ENCODE peak calls at places on chromosomes 3 and 15, in ten cellular contexts. One of them, this sample, is unnamed. For H3K36me3, the result is how much of the 10 kb centered on the place peaks cover.

GRCh38 chr15:39851505-39852082 is 68.5 kb downstream of the GPR176 start:
- DNase-seq in body of pancreas: no peak
- DNase-seq in tibial artery: no peak
- DNase-seq in DND-41: no peak
- DNase-seq in brain microvascular endothelial cell: no peak
- DNase-seq in H7: no peak
- DNase-seq in MM.1S: no peak
- DNase-seq in K562: no peak
- DNase-seq in NT2/D1: no peak
- DNase-seq in CD8-positive, alpha-beta memory T cell: no peak
- DNase-seq in this sample: no peak

GRCh38 chr3:54853573-54854404 is 74.1 kb downstream of the LRTM1 start:
- DNase-seq in body of pancreas: peak
- DNase-seq in tibial artery: peak
- DNase-seq in DND-41: peak
- DNase-seq in brain microvascular endothelial cell: peak
- DNase-seq in H7: peak
- DNase-seq in MM.1S: peak
- DNase-seq in K562: peak
- DNase-seq in NT2/D1: peak
- DNase-seq in CD8-positive, alpha-beta memory T cell: no peak
- DNase-seq in this sample: no peak

GRCh38 chr15:63597033-63597790 is at the start of gene FBXL22:
- DNase-seq in body of pancreas: no peak
- DNase-seq in tibial artery: peak
- DNase-seq in DND-41: no peak
- DNase-seq in brain microvascular endothelial cell: no peak
- DNase-seq in H7: no peak
- DNase-seq in MM.1S: no peak
- DNase-seq in K562: no peak
- DNase-seq in NT2/D1: no peak
- DNase-seq in CD8-positive, alpha-beta memory T cell: no peak
- DNase-seq in this sample: no peak

GRCh38 chr15:68235022-68235421 is 5.5 kb upstream of the CLN6 start:
- DNase-seq in body of pancreas: no peak
- DNase-seq in tibial artery: peak
- DNase-seq in DND-41: no peak
- DNase-seq in brain microvascular endothelial cell: no peak
- DNase-seq in H7: no peak
- DNase-seq in MM.1S: no peak
- DNase-seq in K562: no peak
- DNase-seq in NT2/D1: no peak
- DNase-seq in CD8-positive, alpha-beta memory T cell: no peak
- DNase-seq in this sample: no peak

GRCh38 chr3:156606729-156607128 is 51.8 kb upstream of the SSR3 start:
- DNase-seq in body of pancreas: no peak
- DNase-seq in tibial artery: no peak
- DNase-seq in DND-41: no peak
- DNase-seq in brain microvascular endothelial cell: no peak
- DNase-seq in H7: no peak
- DNase-seq in MM.1S: no peak
- DNase-seq in K562: no peak
- DNase-seq in NT2/D1: no peak
- DNase-seq in CD8-positive, alpha-beta memory T cell: no peak
- DNase-seq in this sample: no peak

GRCh38 chr15:27254016-27254415 is 283.0 kb downstream of the GABRG3 start:
- DNase-seq in body of pancreas: no peak
- DNase-seq in tibial artery: no peak
- DNase-seq in DND-41: no peak
- DNase-seq in brain microvascular endothelial cell: no peak
- DNase-seq in H7: no peak
- DNase-seq in MM.1S: no peak
- DNase-seq in K562: no peak
- DNase-seq in NT2/D1: no peak
- DNase-seq in CD8-positive, alpha-beta memory T cell: no peak
- DNase-seq in this sample: no peak

GRCh38 chr15:52208306-52208946 is 17.2 kb upstream of the GNB5 start:
- DNase-seq in body of pancreas: peak
- DNase-seq in tibial artery: no peak
- DNase-seq in DND-41: peak
- DNase-seq in brain microvascular endothelial cell: peak
- DNase-seq in H7: peak
- DNase-seq in MM.1S: peak
- DNase-seq in K562: peak
- DNase-seq in NT2/D1: peak
- DNase-seq in CD8-positive, alpha-beta memory T cell: peak
- DNase-seq in this sample: peak

GRCh38 chr15:26066896-26067295 is 203.8 kb upstream of the ATP10A start:
- DNase-seq in body of pancreas: no peak
- DNase-seq in tibial artery: no peak
- DNase-seq in DND-41: no peak
- DNase-seq in brain microvascular endothelial cell: no peak
- DNase-seq in H7: no peak
- DNase-seq in MM.1S: no peak
- DNase-seq in K562: no peak
- DNase-seq in NT2/D1: no peak
- DNase-seq in CD8-positive, alpha-beta memory T cell: no peak
- DNase-seq in this sample: no peak

GRCh38 chr3:51876186-51876585 is 785 bp upstream of the IQCF5 start:
- DNase-seq in body of pancreas: no peak
- DNase-seq in tibial artery: no peak
- DNase-seq in DND-41: no peak
- DNase-seq in brain microvascular endothelial cell: no peak
- DNase-seq in H7: no peak
- DNase-seq in MM.1S: no peak
- DNase-seq in K562: no peak
- DNase-seq in NT2/D1: peak
- DNase-seq in CD8-positive, alpha-beta memory T cell: no peak
- DNase-seq in this sample: no peak

GRCh38 chr3:12508316-12508715 is 24.0 kb downstream of the TSEN2 start:
- DNase-seq in body of pancreas: no peak
- DNase-seq in tibial artery: peak
- DNase-seq in DND-41: no peak
- DNase-seq in brain microvascular endothelial cell: peak
- DNase-seq in H7: no peak
- DNase-seq in MM.1S: no peak
- DNase-seq in K562: no peak
- DNase-seq in NT2/D1: no peak
- DNase-seq in CD8-positive, alpha-beta memory T cell: no peak
- DNase-seq in this sample: no peak

GRCh38 chr15:58530056-58530590 is 98.3 kb downstream of the LIPC start:
- DNase-seq in body of pancreas: no peak
- DNase-seq in tibial artery: peak
- DNase-seq in DND-41: no peak
- DNase-seq in brain microvascular endothelial cell: no peak
- DNase-seq in H7: no peak
- DNase-seq in MM.1S: no peak
- DNase-seq in K562: no peak
- DNase-seq in NT2/D1: no peak
- DNase-seq in CD8-positive, alpha-beta memory T cell: no peak
- DNase-seq in this sample: no peak

GRCh38 chr3:69115731-69116130 is 6.7 kb downstream of the LMOD3 start:
- DNase-seq in body of pancreas: no peak
- DNase-seq in tibial artery: no peak
- DNase-seq in DND-41: no peak
- DNase-seq in brain microvascular endothelial cell: no peak
- DNase-seq in H7: no peak
- DNase-seq in MM.1S: peak
- DNase-seq in K562: no peak
- DNase-seq in NT2/D1: no peak
- DNase-seq in CD8-positive, alpha-beta memory T cell: no peak
- DNase-seq in this sample: no peak

GRCh38 chr15:92832992-92833438 is 67.1 kb upstream of the CHD2 start:
- DNase-seq in body of pancreas: no peak
- DNase-seq in tibial artery: no peak
- DNase-seq in DND-41: no peak
- DNase-seq in brain microvascular endothelial cell: no peak
- DNase-seq in H7: no peak
- DNase-seq in MM.1S: no peak
- DNase-seq in K562: no peak
- DNase-seq in NT2/D1: no peak
- DNase-seq in CD8-positive, alpha-beta memory T cell: no peak
- DNase-seq in this sample: no peak

DNA sequence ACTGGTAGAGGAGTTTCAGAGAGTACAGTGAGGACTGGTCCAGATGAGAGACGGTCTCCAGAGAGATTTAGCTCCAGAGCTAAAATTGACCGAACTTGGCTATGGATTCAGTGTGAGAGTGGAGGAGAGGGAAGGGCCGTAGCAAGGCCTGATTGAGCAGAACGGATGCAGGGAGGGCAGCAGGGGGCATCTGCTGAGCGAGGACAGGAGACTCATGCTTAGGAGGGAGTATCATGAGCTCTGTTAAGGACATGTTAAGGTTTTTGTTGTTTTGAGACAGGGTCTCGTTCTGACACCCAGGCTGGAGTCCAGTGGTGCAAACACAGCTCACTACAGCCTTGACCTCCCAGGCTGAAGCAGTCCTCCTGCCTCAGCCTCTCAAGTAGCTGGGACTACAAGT is 7.7 kb upstream of the LMAN1L start:
- DNase-seq in body of pancreas: no peak
- DNase-seq in tibial artery: no peak
- DNase-seq in DND-41: no peak
- DNase-seq in brain microvascular endothelial cell: no peak
- DNase-seq in H7: no peak
- DNase-seq in MM.1S: no peak
- DNase-seq in K562: no peak
- DNase-seq in NT2/D1: no peak
- DNase-seq in CD8-positive, alpha-beta memory T cell: no peak
- DNase-seq in this sample: no peak
- H3K36me3 ChIP-seq in body of pancreas: under half
- H3K36me3 ChIP-seq in tibial artery: under half
- H3K36me3 ChIP-seq in DND-41: under half
- H3K36me3 ChIP-seq in brain microvascular endothelial cell: under half
- H3K36me3 ChIP-seq in H7: under half
- H3K36me3 ChIP-seq in MM.1S: under half
- H3K36me3 ChIP-seq in K562: under half
- H3K36me3 ChIP-seq in NT2/D1: half or more
- H3K36me3 ChIP-seq in CD8-positive, alpha-beta memory T cell: under half
- H3K36me3 ChIP-seq in this sample: under half

GRCh38 chr3:37348736-37349396 is 174.5 kb upstream of the LRRFIP2 start:
- DNase-seq in body of pancreas: no peak
- DNase-seq in tibial artery: no peak
- DNase-seq in DND-41: no peak
- DNase-seq in brain microvascular endothelial cell: no peak
- DNase-seq in H7: no peak
- DNase-seq in MM.1S: no peak
- DNase-seq in K562: no peak
- DNase-seq in NT2/D1: no peak
- DNase-seq in CD8-positive, alpha-beta memory T cell: no peak
- DNase-seq in this sample: no peak

GRCh38 chr3:37349640-37350039 is 175.3 kb upstream of the LRRFIP2 start:
- DNase-seq in body of pancreas: no peak
- DNase-seq in tibial artery: no peak
- DNase-seq in DND-41: no peak
- DNase-seq in brain microvascular endothelial cell: no peak
- DNase-seq in H7: no peak
- DNase-seq in MM.1S: no peak
- DNase-seq in K562: no peak
- DNase-seq in NT2/D1: no peak
- DNase-seq in CD8-positive, alpha-beta memory T cell: no peak
- DNase-seq in this sample: no peak

GRCh38 chr3:37346227-37347005 is 172.0 kb upstream of the LRRFIP2 start:
- DNase-seq in body of pancreas: no peak
- DNase-seq in tibial artery: no peak
- DNase-seq in DND-41: no peak
- DNase-seq in brain microvascular endothelial cell: no peak
- DNase-seq in H7: no peak
- DNase-seq in MM.1S: no peak
- DNase-seq in K562: no peak
- DNase-seq in NT2/D1: no peak
- DNase-seq in CD8-positive, alpha-beta memory T cell: no peak
- DNase-seq in this sample: no peak

GRCh38 chr3:37347941-37348340 is 173.6 kb upstream of the LRRFIP2 start:
- DNase-seq in body of pancreas: no peak
- DNase-seq in tibial artery: no peak
- DNase-seq in DND-41: no peak
- DNase-seq in brain microvascular endothelial cell: no peak
- DNase-seq in H7: no peak
- DNase-seq in MM.1S: no peak
- DNase-seq in K562: no peak
- DNase-seq in NT2/D1: no peak
- DNase-seq in CD8-positive, alpha-beta memory T cell: no peak
- DNase-seq in this sample: no peak
- H3K36me3 ChIP-seq in body of pancreas: under half
- H3K36me3 ChIP-seq in tibial artery: half or more
- H3K36me3 ChIP-seq in DND-41: half or more
- H3K36me3 ChIP-seq in brain microvascular endothelial cell: under half
- H3K36me3 ChIP-seq in H7: under half
- H3K36me3 ChIP-seq in MM.1S: under half
- H3K36me3 ChIP-seq in K562: half or more
- H3K36me3 ChIP-seq in NT2/D1: under half
- H3K36me3 ChIP-seq in CD8-positive, alpha-beta memory T cell: under half
- H3K36me3 ChIP-seq in this sample: under half

DNA sequence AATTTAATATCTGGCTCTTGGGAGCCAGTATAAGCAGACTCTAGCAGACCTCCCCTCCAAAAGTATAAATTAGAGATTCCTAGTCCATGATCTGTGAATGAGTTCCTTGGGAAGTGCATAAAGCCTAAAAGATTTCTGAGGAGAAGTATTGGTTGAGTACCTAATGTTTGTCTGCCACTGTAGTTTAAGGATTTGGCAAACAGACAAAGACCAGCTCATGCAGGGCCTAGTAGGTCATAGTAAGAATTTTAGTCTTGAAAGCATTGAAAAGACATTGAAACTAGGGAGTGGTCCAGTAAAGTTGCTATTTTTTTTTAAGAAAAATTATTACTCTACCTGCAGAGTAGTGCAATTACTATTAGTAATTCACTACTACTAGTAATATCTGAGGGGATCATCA is 67.5 kb downstream of the SPRED1 start:
- DNase-seq in body of pancreas: no peak
- DNase-seq in tibial artery: no peak
- DNase-seq in DND-41: no peak
- DNase-seq in brain microvascular endothelial cell: peak
- DNase-seq in H7: no peak
- DNase-seq in MM.1S: no peak
- DNase-seq in K562: no peak
- DNase-seq in NT2/D1: no peak
- DNase-seq in CD8-positive, alpha-beta memory T cell: no peak
- DNase-seq in this sample: no peak
- H3K36me3 ChIP-seq in body of pancreas: under half
- H3K36me3 ChIP-seq in tibial artery: under half
- H3K36me3 ChIP-seq in DND-41: under half
- H3K36me3 ChIP-seq in brain microvascular endothelial cell: under half
- H3K36me3 ChIP-seq in H7: under half
- H3K36me3 ChIP-seq in MM.1S: under half
- H3K36me3 ChIP-seq in K562: under half
- H3K36me3 ChIP-seq in NT2/D1: under half
- H3K36me3 ChIP-seq in CD8-positive, alpha-beta memory T cell: under half
- H3K36me3 ChIP-seq in this sample: under half

DNA sequence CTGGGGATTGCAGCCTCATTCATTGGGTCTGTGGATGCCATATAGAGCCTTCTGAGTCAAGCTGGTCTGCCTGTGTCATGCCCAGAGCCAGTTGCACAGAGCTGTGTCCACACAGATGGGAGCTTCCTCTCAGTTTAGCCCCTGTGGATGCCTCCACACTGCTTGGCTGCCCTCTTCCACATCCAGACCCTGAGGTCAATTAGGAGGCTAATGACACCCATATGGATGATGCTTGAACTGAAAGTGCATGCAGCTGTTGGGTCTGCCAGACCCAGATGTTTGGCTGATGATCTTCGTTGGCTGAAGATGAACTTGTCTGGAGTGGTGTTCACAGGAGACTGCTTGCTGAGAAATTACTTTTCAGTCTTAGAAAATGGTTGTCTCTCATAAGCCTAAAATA is 175.9 kb downstream of the MINAR1 start:
- DNase-seq in body of pancreas: no peak
- DNase-seq in tibial artery: no peak
- DNase-seq in DND-41: no peak
- DNase-seq in brain microvascular endothelial cell: no peak
- DNase-seq in H7: no peak
- DNase-seq in MM.1S: no peak
- DNase-seq in K562: no peak
- DNase-seq in NT2/D1: no peak
- DNase-seq in CD8-positive, alpha-beta memory T cell: no peak
- DNase-seq in this sample: no peak
- H3K36me3 ChIP-seq in body of pancreas: under half
- H3K36me3 ChIP-seq in tibial artery: under half
- H3K36me3 ChIP-seq in DND-41: under half
- H3K36me3 ChIP-seq in brain microvascular endothelial cell: under half
- H3K36me3 ChIP-seq in H7: under half
- H3K36me3 ChIP-seq in MM.1S: under half
- H3K36me3 ChIP-seq in K562: under half
- H3K36me3 ChIP-seq in NT2/D1: under half
- H3K36me3 ChIP-seq in CD8-positive, alpha-beta memory T cell: under half
- H3K36me3 ChIP-seq in this sample: under half

This sample was measured in esophagus squamous epithelium.